ENCODE peak calls at places on chromosomes 3 and 15, in four cellular contexts. G is neural crest cell; Q is activated CD8-positive, alpha-beta T cell treated with anti-CD3 and anti-CD28 coated beads for 36 hours; V is CD4-positive, alpha-beta T cell. O is an unnamed sample.

GRCh38 chr3:126290325-126290724 is 66.9 kb downstream of the KLF15 start:
- DNase-seq in Q (no peak), G (no peak), V (no peak), O (no peak)

GRCh38 chr15:66545249-66545648 is 20.5 kb downstream of the LCTL start:
- DNase-seq in V (no peak), G (no peak), Q (no peak), O (no peak)

GRCh38 chr15:70323111-70323851 is 225.6 kb upstream of the TLE3 start:
- DNase-seq in G (no peak), V (no peak), Q (no peak), O (peak)

GRCh38 chr3:114863848-114864247 is 283.2 kb downstream of the ZBTB20 start:
- DNase-seq in G (no peak), Q (no peak), V (no peak), O (no peak)

GRCh38 chr15:82064824-82065223 is 19.0 kb upstream of the MEX3B start:
- DNase-seq in V (no peak), G (no peak), Q (peak), O (peak)

GRCh38 chr15:93041159-93041547 is 47.9 kb downstream of the RGMA start:
- DNase-seq in V (no peak), Q (no peak), G (no peak), O (no peak)

GRCh38 chr3:177827517-177828249 is 630.4 kb upstream of the TBL1XR1 start:
- DNase-seq in Q (no peak), V (no peak), G (no peak), O (no peak)

GRCh38 chr3:153809097-153809496 is 312.1 kb upstream of the ARHGEF26 start:
- DNase-seq in Q (no peak), G (no peak), V (no peak), O (no peak)

GRCh38 chr3:24351779-24352469 is 142.7 kb downstream of the THRB start:
- DNase-seq in G (no peak), Q (no peak), V (no peak), O (no peak)

GRCh38 chr3:163916596-163917560 is 1161.4 kb downstream of the SI start:
- DNase-seq in Q (no peak), G (no peak), V (no peak), O (peak)

GRCh38 chr3:50236484-50237132 is 604 bp downstream of the GNAI2 start:
- DNase-seq in V (no peak), G (no peak), Q (peak), O (no peak)

GRCh38 chr3:88075061-88075460 is 16.0 kb downstream of the ZNF654 start:
- DNase-seq in V (no peak), Q (no peak), G (no peak), O (no peak)

GRCh38 chr3:48344867-48345507 is 11.5 kb upstream of the SPINK8 start:
- DNase-seq in G (no peak), Q (no peak), V (no peak), O (no peak)

GRCh38 chr3:133742351-133743091 is 3.7 kb upstream of the TF start:
- DNase-seq in Q (no peak), V (no peak), G (no peak), O (no peak)

GRCh38 chr15:62549345-62549970 is 384.4 kb upstream of the C2CD4B start:
- DNase-seq in Q (peak), G (peak), V (no peak), O (peak)

GRCh38 chr3:42229942-42230688 is 35.9 kb downstream of the CCK start:
- DNase-seq in V (no peak), G (no peak), Q (no peak), O (peak)

GRCh38 chr3:40690696-40691597 is 166.2 kb downstream of the ZNF621 start:
- DNase-seq in Q (no peak), G (no peak), V (no peak), O (peak)

GRCh38 chr3:133016838-133017309 is 21.3 kb upstream of the TMEM108 start:
- DNase-seq in V (no peak), G (no peak), Q (no peak), O (no peak)

GRCh38 chr3:194212021-194212868 is 76.3 kb downstream of the HES1 start:
- DNase-seq in Q (no peak), V (no peak), G (peak), O (no peak)

GRCh38 chr15:43912991-43913927 is 86.5 kb downstream of the WDR76 start:
- DNase-seq in V (no peak), Q (peak), G (no peak), O (no peak)

GRCh38 chr3:67018105-67018788 is 20.1 kb downstream of the KBTBD8 start:
- DNase-seq in Q (peak), G (no peak), V (no peak), O (no peak)

GRCh38 chr15:77118787-77119410 is 48.0 kb upstream of the TSPAN3 start:
- DNase-seq in V (no peak), G (peak), Q (peak), O (peak)

GRCh38 chr3:4426782-4427344 is 40.2 kb downstream of the SUMF1 start:
- DNase-seq in G (no peak), V (no peak), Q (no peak), O (peak)

GRCh38 chr3:116037954-116038911 is 407.1 kb downstream of the LSAMP start:
- DNase-seq in G (no peak), Q (no peak), V (no peak), O (peak)

GRCh38 chr3:31974454-31974853 is 6.6 kb downstream of the OSBPL10 start:
- DNase-seq in Q (no peak), V (no peak), G (no peak), O (no peak)

GRCh38 chr15:31062310-31062964 is 39.1 kb downstream of the TRPM1 start:
- DNase-seq in V (no peak), Q (no peak), G (no peak), O (no peak)

GRCh38 chr15:90751300-90751825 is 34.2 kb downstream of the BLM start:
- DNase-seq in V (no peak), Q (no peak), G (no peak), O (no peak)

GRCh38 chr3:134462236-134463059 is 23.3 kb downstream of the ANAPC13 start:
- DNase-seq in G (no peak), Q (no peak), V (no peak), O (no peak)

GRCh38 chr15:69613182-69613581 is 160.6 kb downstream of the RPLP1 start:
- DNase-seq in G (no peak), V (no peak), Q (no peak), O (no peak)

GRCh38 chr3:100954990-100955389 is 38.2 kb downstream of the ABI3BP start:
- DNase-seq in G (no peak), Q (no peak), V (no peak), O (no peak)

GRCh38 chr3:24598691-24599090 is 104.0 kb upstream of the THRB start:
- DNase-seq in V (no peak), Q (no peak), G (no peak), O (no peak)

GRCh38 chr3:8223766-8224165 is 277.9 kb upstream of the LMCD1 start:
- DNase-seq in G (no peak), Q (no peak), V (no peak), O (no peak)

GRCh38 chr15:26722621-26723160 is 50.2 kb downstream of the GABRB3 start:
- DNase-seq in Q (no peak), G (no peak), V (no peak), O (no peak)

GRCh38 chr3:196246612-196247308 is 30.4 kb downstream of the SLC51A start:
- DNase-seq in V (no peak), G (no peak), Q (no peak), O (peak)

GRCh38 chr3:18489939-18490338 is 64.8 kb upstream of the SATB1 start:
- DNase-seq in V (no peak), Q (peak), G (no peak), O (no peak)

DNA sequence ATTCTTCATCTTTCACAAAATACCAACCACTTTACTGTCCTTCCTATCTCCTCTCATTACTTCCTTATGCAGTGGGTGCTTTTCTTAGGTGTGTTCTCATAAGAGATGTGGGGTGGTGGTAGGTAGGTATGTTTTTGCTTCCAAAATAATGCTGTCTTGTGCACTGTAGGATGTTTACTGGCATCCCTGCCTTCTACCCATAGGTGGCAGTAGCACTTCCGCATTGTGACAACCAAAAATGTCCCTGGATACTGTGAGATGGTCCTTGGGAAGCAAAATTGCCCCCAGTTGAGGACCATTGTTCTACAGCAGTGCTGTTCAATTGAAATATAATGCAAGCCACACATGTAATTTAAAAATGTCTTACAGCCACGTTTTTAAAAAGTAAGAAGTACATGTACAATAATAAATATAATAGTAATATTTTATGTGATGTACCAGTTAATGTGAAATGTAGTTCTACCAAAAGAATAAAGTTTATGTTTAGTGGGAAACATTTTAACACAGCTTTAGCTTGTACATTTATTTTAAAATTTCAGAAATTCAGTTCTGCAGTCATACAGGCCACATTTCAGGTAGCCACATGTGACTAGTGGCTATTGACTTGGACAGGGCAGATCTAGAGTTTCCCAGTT is 75.2 kb downstream of the NEO1 start:
- DNase-seq in G (peak), Q (peak), V (peak), O (peak)
- TF ChIP-seq CTCF in G (peak), Q (peak), V (peak), O (peak)

GRCh38 chr15:34437687-34438086 is at the start of gene GOLGA8A:
- DNase-seq in G (peak), V (peak), Q (peak), O (peak)

GRCh38 chr15:34434627-34435305 is 2.8 kb downstream of the GOLGA8A start:
- DNase-seq in V (no peak), Q (no peak), G (no peak), O (no peak)

GRCh38 chr15:34436126-34436955 is 1.3 kb downstream of the GOLGA8A start:
- DNase-seq in G (peak), V (no peak), Q (peak), O (peak)

GRCh38 chr15:34435658-34436057 is 1.9 kb downstream of the GOLGA8A start:
- DNase-seq in V (no peak), Q (no peak), G (no peak), O (no peak)

GRCh38 chr15:34436956-34437442 is 609 bp downstream of the GOLGA8A start:
- DNase-seq in Q (peak), V (no peak), G (peak), O (peak)
- TF ChIP-seq CTCF in Q (no peak), V (no peak), G (no peak), O (no peak)

DNA sequence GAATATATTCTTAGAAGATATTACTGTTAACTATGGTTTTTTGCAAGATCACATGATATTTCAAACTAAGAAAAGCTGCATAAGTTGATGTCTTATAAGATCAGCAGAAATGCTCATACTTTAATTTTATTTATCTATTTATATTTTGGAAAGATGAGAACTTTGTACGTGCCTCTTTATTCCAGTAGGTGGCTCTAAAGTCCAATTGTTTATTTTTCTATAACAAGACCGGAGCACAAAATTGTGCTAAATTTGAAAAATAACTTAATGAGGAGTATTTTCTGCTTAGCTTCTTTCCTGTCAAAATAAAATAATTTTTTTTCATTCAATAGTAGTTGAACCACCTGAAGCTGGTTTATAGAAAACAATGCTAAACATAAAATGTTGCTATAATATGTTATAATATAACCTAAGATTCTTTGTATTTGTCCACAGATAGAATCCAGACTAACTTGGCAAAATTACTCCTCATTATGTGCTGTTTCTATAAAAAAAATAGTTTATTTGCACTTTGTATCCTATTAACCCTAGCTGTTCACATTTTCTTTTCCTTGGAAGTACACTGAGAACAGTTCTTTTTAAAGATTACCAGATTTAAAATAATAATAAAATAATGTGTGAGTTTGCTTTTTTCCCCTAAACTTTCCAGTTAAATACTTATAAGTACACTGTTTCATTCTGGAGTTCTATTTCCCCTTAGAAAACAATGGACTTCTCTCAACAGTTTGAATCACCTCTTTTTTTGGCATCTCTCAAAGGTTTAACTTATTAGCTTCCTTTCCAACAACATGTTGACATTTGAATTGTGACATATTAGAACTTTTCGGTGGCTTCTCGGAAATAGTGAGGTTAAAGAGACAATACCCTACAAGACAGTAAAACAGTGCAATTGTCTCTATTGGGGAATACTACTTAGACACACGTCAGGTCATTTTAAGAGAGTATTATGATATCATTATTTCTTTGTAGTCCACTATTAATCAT is 530.0 kb downstream of the MECOM start:
- DNase-seq in V (no peak), Q (no peak), G (no peak), O (peak)
- TF ChIP-seq CTCF in V (no peak), Q (no peak), G (peak), O (no peak)

DNA sequence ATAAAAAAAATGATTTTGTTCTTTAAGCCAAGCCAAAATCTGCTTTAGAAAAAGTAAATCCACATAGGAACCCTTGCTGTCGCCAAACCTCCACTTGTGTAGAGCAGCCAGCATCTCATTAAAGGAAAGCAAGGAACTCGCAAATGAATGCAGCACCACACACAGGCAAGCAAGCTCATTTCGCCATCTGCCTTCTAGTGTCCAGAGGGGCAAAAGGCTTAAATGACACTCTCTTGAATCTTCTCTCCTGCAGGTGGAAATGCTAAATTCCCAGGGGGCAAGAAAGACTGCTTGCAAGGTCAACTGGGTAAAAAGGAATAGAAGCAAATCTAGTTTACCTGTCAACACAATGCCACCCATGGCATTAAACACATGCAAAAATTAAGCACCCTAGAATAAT is 2.4 kb downstream of the MB21D2 start:
- DNase-seq in V (no peak), Q (no peak), G (no peak), O (peak)
- TF ChIP-seq CTCF in V (no peak), Q (no peak), G (peak), O (no peak)

GRCh38 chr3:185784317-185784716 is 40.5 kb downstream of the IGF2BP2 start:
- DNase-seq in Q (no peak), V (no peak), G (no peak), O (no peak)

GRCh38 chr3:185781759-185782158 is 43.1 kb downstream of the IGF2BP2 start:
- DNase-seq in V (no peak), G (no peak), Q (no peak), O (no peak)

GRCh38 chr3:185779461-185779860 is 45.4 kb downstream of the IGF2BP2 start:
- DNase-seq in V (no peak), Q (no peak), G (no peak), O (no peak)

GRCh38 chr3:185778069-185778468 is 46.8 kb downstream of the IGF2BP2 start:
- DNase-seq in G (no peak), V (no peak), Q (no peak), O (no peak)

GRCh38 chr3:185778821-185779220 is 46.0 kb downstream of the IGF2BP2 start:
- DNase-seq in V (no peak), Q (no peak), G (no peak), O (no peak)
- TF ChIP-seq CTCF in V (no peak), Q (no peak), G (no peak), O (no peak)

GRCh38 chr3:172040078-172040975 is 949 bp downstream of the FNDC3B start:
- DNase-seq in G (peak), Q (peak), V (no peak), O (peak)
- TF ChIP-seq CTCF in G (peak), Q (no peak), V (no peak), O (peak)

GRCh38 chr3:12994357-12994606 is 78.9 kb downstream of the IQSEC1 start:
- DNase-seq in G (no peak), V (no peak), Q (peak), O (no peak)

GRCh38 chr3:12993623-12994356 is 79.4 kb downstream of the IQSEC1 start:
- DNase-seq in Q (no peak), V (no peak), G (peak), O (peak)

GRCh38 chr3:12991861-12992281 is 81.4 kb downstream of the IQSEC1 start:
- DNase-seq in Q (no peak), V (no peak), G (no peak), O (no peak)

GRCh38 chr3:12992629-12993021 is 80.6 kb downstream of the IQSEC1 start:
- DNase-seq in G (no peak), V (no peak), Q (no peak), O (no peak)

DNA sequence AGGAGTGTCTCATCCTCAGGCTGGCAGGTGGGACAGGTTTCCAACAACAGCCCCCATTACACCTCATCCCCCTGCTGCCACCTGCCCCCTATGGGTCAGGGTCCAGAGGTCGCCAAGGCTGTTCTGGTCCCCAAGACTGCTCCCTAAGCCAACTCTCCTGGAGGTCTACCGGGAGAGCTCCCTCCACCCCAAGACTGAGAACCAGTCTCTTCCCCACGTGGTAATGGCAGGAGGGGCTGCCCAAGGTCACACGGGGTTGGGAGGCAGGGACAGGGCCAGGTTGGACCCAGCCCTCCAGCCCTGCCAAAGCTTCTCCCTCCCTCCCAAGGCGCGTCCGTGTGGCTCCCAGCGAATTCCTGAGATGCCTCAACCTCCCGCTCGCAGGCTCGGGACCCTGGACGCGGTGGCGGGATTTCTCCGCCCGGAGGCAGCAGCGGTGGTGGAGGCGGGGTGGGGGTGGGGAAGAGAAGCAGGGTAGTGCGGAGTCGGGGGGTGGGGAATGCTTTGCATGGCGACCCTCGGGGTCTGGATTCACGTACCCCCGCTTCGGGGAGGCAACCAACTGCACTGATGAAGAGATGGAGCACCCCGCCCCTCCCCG is 80.1 kb downstream of the IQSEC1 start:
- DNase-seq in G (no peak), V (no peak), Q (no peak), O (no peak)
- TF ChIP-seq CTCF in G (no peak), V (no peak), Q (no peak), O (peak)

GRCh38 chr3:137692803-137693431 is 71.2 kb upstream of the SOX14 start:
- DNase-seq in V (no peak), Q (peak), G (peak), O (peak)
- TF ChIP-seq CTCF in V (no peak), Q (peak), G (peak), O (peak)

DNA sequence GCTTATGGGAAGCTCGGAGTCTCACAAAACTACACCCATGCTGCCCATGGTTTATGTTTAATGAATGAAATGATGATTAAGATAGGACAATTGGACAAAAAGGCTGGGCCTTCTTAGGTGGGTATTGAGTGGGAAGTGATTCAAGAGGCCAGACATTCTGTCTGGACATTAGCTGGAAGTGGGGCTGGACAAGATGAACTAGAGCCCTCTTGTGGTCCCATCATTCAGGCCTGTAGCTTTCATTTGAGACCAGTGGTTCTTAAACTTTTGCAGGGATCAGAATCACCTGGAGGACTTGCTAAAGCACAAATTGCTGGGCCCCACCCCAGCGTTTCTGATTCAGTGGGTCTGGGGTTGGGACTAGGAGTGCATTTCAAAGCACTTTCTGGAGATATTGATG is 290.4 kb upstream of the CTDSPL start:
- DNase-seq in G (no peak), Q (no peak), V (no peak), O (peak)
- TF ChIP-seq CTCF in G (no peak), Q (no peak), V (no peak), O (no peak)

O was measured in NB4.